ENCODE peak calls at places on chromosomes 3 and 15, in nine cellular contexts. M, A, P, Z, H, S, V, T and I are unnamed samples.

GRCh38 chr3:134542287-134542686 is 56.4 kb downstream of the CEP63 start:
- DNase-seq in M (no peak), A (no peak), P (no peak), Z (no peak), H (peak; percentile 23), S (no peak), V (no peak), T (no peak), I (no peak)

GRCh38 chr15:72189250-72189902 is 8.2 kb downstream of the GRAMD2A start:
- DNase-seq in M (no peak), A (no peak), P (no peak), Z (no peak), H (no peak), S (no peak), V (no peak), T (no peak), I (no peak)

GRCh38 chr15:23954931-23955330 is 267.8 kb upstream of the NDN start:
- DNase-seq in M (no peak), A (no peak), P (no peak), Z (no peak), H (no peak), S (no peak), V (no peak), T (peak; percentile 16), I (no peak)

GRCh38 chr15:47586653-47587224 is 130.6 kb upstream of the SEMA6D start:
- DNase-seq in M (peak; percentile 13), A (no peak), P (no peak), Z (no peak), H (no peak), S (no peak), V (no peak), T (no peak), I (no peak)

GRCh38 chr3:15305366-15305844 is 27.0 kb downstream of the SH3BP5 start:
- DNase-seq in M (no peak), A (no peak), P (no peak), Z (no peak), H (no peak), S (no peak), V (peak; percentile 98), T (peak; percentile 54), I (peak; percentile 49)

GRCh38 chr3:66206806-66207205 is 14.0 kb upstream of the SLC25A26 start:
- DNase-seq in M (no peak), A (no peak), P (no peak), Z (no peak), H (no peak), S (no peak), V (no peak), T (no peak), I (no peak)

GRCh38 chr15:39729500-39729899 is 53.1 kb downstream of the FSIP1 start:
- DNase-seq in M (no peak), A (no peak), P (no peak), Z (no peak), H (no peak), S (no peak), V (no peak), T (no peak), I (no peak)

GRCh38 chr15:83651541-83651940 is 2.4 kb upstream of the ADAMTSL3 start:
- DNase-seq in M (no peak), A (no peak), P (no peak), Z (no peak), H (no peak), S (no peak), V (no peak), T (no peak), I (no peak)

GRCh38 chr3:156509209-156510174 is 45.4 kb downstream of the SSR3 start:
- DNase-seq in M (peak; percentile 67), A (peak; percentile 49), P (no peak), Z (peak; percentile 65), H (peak; percentile 70), S (no peak), V (peak; percentile 61), T (peak; percentile 71), I (peak; percentile 66)

GRCh38 chr3:187025656-187026320 is 95.5 kb downstream of the ST6GAL1 start:
- DNase-seq in M (no peak), A (no peak), P (no peak), Z (no peak), H (no peak), S (no peak), V (no peak), T (no peak), I (no peak)

GRCh38 chr15:59268199-59268979 is 61.7 kb downstream of the LDHAL6B start:
- DNase-seq in M (no peak), A (no peak), P (no peak), Z (peak; percentile 64), H (no peak), S (no peak), V (peak; percentile 23), T (no peak), I (peak; percentile 70)

GRCh38 chr3:131772278-131772893 is 262.4 kb downstream of the CPNE4 start:
- DNase-seq in M (no peak), A (no peak), P (no peak), Z (no peak), H (no peak), S (no peak), V (no peak), T (no peak), I (no peak)